ENCODE peak calls at places on chromosome 5, in nine cellular contexts. X is ELF-1; Y is KBM-7; L is A172; C is stimulated activated naive CD4-positive, alpha-beta T cell; P is hypothalamus; F is stimulated activated CD4-positive, alpha-beta T cell treated with anti-CD3 and anti-CD28 coated beads, Interleukin-1b, Interleukin-23, amount 100 ng/mL, for 24 hours; W is foreskin fibroblast; D is AG20443. R is an unnamed sample.

GRCh38 chr5:39014544-39014943 is 59.7 kb downstream of the RICTOR start:
- DNase-seq in Y (no peak), X (no peak), L (peak), D (peak), W (peak), F (no peak), P (no peak), C (no peak), R (peak)

GRCh38 chr5:118060833-118061232 is 927.5 kb downstream of the DTWD2 start:
- DNase-seq in F (no peak), W (no peak), D (no peak), L (no peak), Y (peak), P (no peak), X (no peak), C (no peak), R (no peak)

GRCh38 chr5:135964670-135965320 is 10.0 kb upstream of the LECT2 start:
- DNase-seq in X (no peak), Y (no peak), W (no peak), F (no peak), L (no peak), P (no peak), C (no peak), D (peak), R (no peak)

GRCh38 chr5:98341038-98341710 is 432.3 kb upstream of the RGMB start:
- DNase-seq in C (no peak), F (no peak), Y (no peak), X (no peak), P (no peak), L (no peak), W (peak), D (peak), R (peak)

GRCh38 chr5:68441309-68441708 is 225.8 kb downstream of the PIK3R1 start:
- DNase-seq in P (no peak), X (no peak), L (no peak), Y (no peak), D (no peak), W (no peak), F (no peak), C (no peak), R (no peak)

GRCh38 chr5:139733698-139734491 is 61.7 kb upstream of the PSD2 start:
- DNase-seq in D (no peak), F (no peak), Y (no peak), X (no peak), W (no peak), C (no peak), P (peak), L (no peak), R (no peak)

GRCh38 chr5:71569748-71570509 is 17.2 kb upstream of the MCCC2 start:
- DNase-seq in Y (no peak), C (no peak), X (no peak), P (no peak), W (no peak), F (no peak), D (no peak), L (no peak), R (no peak)

GRCh38 chr5:82072138-82072537 is 100.3 kb downstream of the ATG10 start:
- DNase-seq in L (no peak), P (no peak), F (no peak), W (no peak), X (no peak), Y (no peak), D (no peak), C (no peak), R (no peak)

GRCh38 chr5:108919591-108920326 is 172.1 kb downstream of the FER start:
- DNase-seq in F (no peak), W (no peak), L (no peak), C (no peak), D (no peak), X (no peak), P (no peak), Y (peak), R (no peak)

GRCh38 chr5:27020965-27021364 is 17.4 kb downstream of the CDH9 start:
- DNase-seq in C (no peak), Y (no peak), D (no peak), F (no peak), L (peak), X (no peak), W (no peak), P (no peak), R (peak)

GRCh38 chr5:19002111-19002510 is 985.9 kb downstream of the CDH18 start:
- DNase-seq in L (no peak), W (no peak), P (no peak), C (no peak), Y (no peak), D (no peak), X (no peak), F (no peak), R (no peak)

GRCh38 chr5:141529002-141529401 is 40.1 kb downstream of the PCDHGC5 start:
- DNase-seq in X (no peak), C (no peak), W (peak), F (no peak), L (peak), Y (no peak), P (no peak), D (peak), R (peak)

GRCh38 chr5:103918668-103919367 is 356.2 kb upstream of the NUDT12 start:
- DNase-seq in L (peak), F (no peak), D (no peak), C (no peak), W (no peak), P (no peak), X (peak), Y (no peak), R (no peak)

GRCh38 chr5:166845044-166845443 is 1446.4 kb upstream of the WWC1 start:
- DNase-seq in F (no peak), C (no peak), W (no peak), D (peak), P (no peak), Y (no peak), X (peak), L (peak), R (peak)

GRCh38 chr5:143134900-143135299 is 268.6 kb downstream of the NR3C1 start:
- DNase-seq in L (no peak), X (no peak), D (no peak), P (no peak), Y (no peak), C (no peak), W (no peak), F (no peak), R (no peak)

R was measured in RPMI7951.